ENCODE peak calls at places on chromosome 13, in eight cellular contexts. E is right lobe of liver, P is endodermal cell, H is GM06990, I is H1, Q is ovary, U is endothelial cell of umbilical vein, X is fibroblast of lung. G is an unnamed sample.

GRCh38 chr13:101545521-101545920 is 93.0 kb downstream of the ITGBL1 start:
- DNase-seq in X (peak; percentile 25), I (no peak), U (no peak), P (no peak), E (no peak), H (no peak), Q (no peak), G (no peak)

GRCh38 chr13:114038211-114038613 is 64.3 kb upstream of the C13orf46 start:
- DNase-seq in P (no peak), Q (no peak), I (no peak), X (no peak), U (no peak), H (no peak), E (no peak), G (no peak)

GRCh38 chr13:82597737-82598136 is 1284.5 kb downstream of the SLITRK1 start:
- DNase-seq in X (no peak), U (no peak), H (no peak), Q (no peak), E (no peak), P (peak; percentile 53), I (peak; percentile 47), G (no peak)

GRCh38 chr13:103157434-103158145 is 91.4 kb upstream of the SLC10A2 start:
- DNase-seq in E (no peak), P (no peak), X (no peak), I (no peak), Q (no peak), U (no peak), H (no peak), G (no peak)

GRCh38 chr13:39321578-39321977 is 281.4 kb downstream of the LHFPL6 start:
- DNase-seq in X (peak; percentile 87), H (no peak), P (no peak), I (no peak), U (no peak), E (no peak), Q (no peak), G (peak; percentile 79)

GRCh38 chr13:47611664-47612288 is 389.3 kb downstream of the SUCLA2 start:
- DNase-seq in P (no peak), H (no peak), E (no peak), Q (no peak), X (no peak), I (no peak), U (no peak), G (no peak)

GRCh38 chr13:65054277-65054676 is 2175.9 kb downstream of the PCDH9 start:
- DNase-seq in U (no peak), H (no peak), P (no peak), I (no peak), Q (no peak), X (no peak), E (no peak), G (no peak)

GRCh38 chr13:102774596-102775375 is 1.2 kb upstream of the TEX30 start:
- DNase-seq in H (no peak), I (no peak), P (no peak), E (no peak), U (no peak), X (no peak), Q (no peak), G (no peak)

GRCh38 chr13:63139277-63139676 is 1723.6 kb upstream of the PCDH20 start:
- DNase-seq in U (peak; percentile 42), X (no peak), H (no peak), I (no peak), P (no peak), Q (no peak), E (no peak), G (no peak)

GRCh38 chr13:44128522-44128921 is 245.1 kb upstream of the SERP2 start:
- DNase-seq in E (no peak), U (no peak), H (no peak), I (no peak), X (peak; percentile 40), P (no peak), Q (no peak), G (no peak)

GRCh38 chr13:50670847-50671542 is 172.5 kb downstream of the DLEU7 start:
- DNase-seq in E (no peak), I (no peak), Q (no peak), H (no peak), X (peak; percentile 15), P (peak; percentile 8), U (peak; percentile 58), G (no peak)

GRCh38 chr13:24086642-24087041 is 73.9 kb upstream of the SPATA13 start:
- DNase-seq in Q (peak; percentile 60), X (no peak), E (no peak), I (no peak), U (no peak), H (no peak), P (no peak), G (no peak)

GRCh38 chr13:94535775-94536174 is 56.3 kb upstream of the DCT start:
- DNase-seq in H (no peak), P (no peak), U (no peak), E (no peak), Q (no peak), X (no peak), I (no peak), G (no peak)

GRCh38 chr13:23790591-23791170 is 98.5 kb downstream of the MIPEP start:
- DNase-seq in U (no peak), H (no peak), P (no peak), X (peak; percentile 85), E (no peak), I (no peak), Q (no peak), G (peak; percentile 85)

GRCh38 chr13:35266412-35266811 is 210.1 kb downstream of the MAB21L1 start:
- DNase-seq in X (no peak), H (no peak), P (no peak), Q (no peak), E (no peak), U (no peak), I (no peak), G (no peak)

GRCh38 chr13:114099918-114100445 is 32.4 kb downstream of the RASA3 start:
- DNase-seq in E (peak; percentile 31), I (no peak), U (no peak), Q (no peak), P (peak; percentile 88), X (peak; percentile 63), H (no peak), G (peak; percentile 37)

GRCh38 chr13:31105856-31106255 is 55.8 kb downstream of the HSPH1 start:
- DNase-seq in H (no peak), Q (no peak), I (no peak), E (no peak), X (no peak), U (no peak), P (peak; percentile 13), G (no peak)
- H3K4me3 ChIP-seq in H (no peak overlapping the region), Q (no peak overlapping the region), I (no peak overlapping the region), E (no peak overlapping the region), X (no peak overlapping the region), U (no peak overlapping the region), P (no peak overlapping the region), G (no peak overlapping the region)

GRCh38 chr13:111076156-111077013 is 38.7 kb upstream of the ARHGEF7 start:
- DNase-seq in H (no peak), E (no peak), U (no peak), P (no peak), X (no peak), Q (no peak), I (no peak), G (no peak)
- TF ChIP-seq CTCF in H (no peak), E (no peak), U (no peak), P (peak; percentile 60), X (no peak), Q (no peak), I (peak; percentile 67), G (no peak)

GRCh38 chr13:28408235-28408848 is 86.6 kb downstream of the FLT1 start:
- DNase-seq in I (no peak), Q (no peak), X (no peak), H (no peak), P (no peak), E (peak; percentile 56), U (peak; percentile 100), G (peak; percentile 76)
- H3K4me3 ChIP-seq in I (no peak overlapping the region), Q (no peak overlapping the region), X (no peak overlapping the region), H (no peak overlapping the region), P (no peak overlapping the region), E (no peak overlapping the region), U (no peak overlapping the region), G (no peak overlapping the region)

DNA sequence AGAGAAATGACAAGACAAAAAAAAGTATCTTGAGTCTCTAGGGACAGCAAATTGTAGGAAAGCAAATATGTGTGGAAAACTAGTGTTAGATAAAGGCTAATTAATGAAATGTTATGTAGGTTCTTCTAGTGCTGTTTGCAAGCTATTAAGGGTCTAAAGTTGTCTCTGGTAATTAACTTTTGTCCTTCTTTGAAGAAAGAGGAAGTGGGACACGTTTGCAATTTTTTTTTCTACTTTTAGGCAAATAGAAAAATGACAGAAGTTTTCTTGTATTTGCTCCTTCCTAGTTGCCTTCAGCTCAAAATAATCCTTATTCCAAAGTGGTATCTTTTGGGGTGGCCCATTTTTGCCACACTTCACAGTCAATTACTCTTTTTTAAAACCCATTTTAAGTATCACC is 1877.7 kb upstream of the PRR20A start:
- DNase-seq in Q (no peak), H (no peak), E (no peak), P (no peak), U (no peak), X (no peak), I (no peak), G (no peak)
- TF ChIP-seq CTCF in Q (no peak), H (no peak), E (no peak), P (no peak), U (no peak), X (no peak), I (no peak), G (no peak)

DNA sequence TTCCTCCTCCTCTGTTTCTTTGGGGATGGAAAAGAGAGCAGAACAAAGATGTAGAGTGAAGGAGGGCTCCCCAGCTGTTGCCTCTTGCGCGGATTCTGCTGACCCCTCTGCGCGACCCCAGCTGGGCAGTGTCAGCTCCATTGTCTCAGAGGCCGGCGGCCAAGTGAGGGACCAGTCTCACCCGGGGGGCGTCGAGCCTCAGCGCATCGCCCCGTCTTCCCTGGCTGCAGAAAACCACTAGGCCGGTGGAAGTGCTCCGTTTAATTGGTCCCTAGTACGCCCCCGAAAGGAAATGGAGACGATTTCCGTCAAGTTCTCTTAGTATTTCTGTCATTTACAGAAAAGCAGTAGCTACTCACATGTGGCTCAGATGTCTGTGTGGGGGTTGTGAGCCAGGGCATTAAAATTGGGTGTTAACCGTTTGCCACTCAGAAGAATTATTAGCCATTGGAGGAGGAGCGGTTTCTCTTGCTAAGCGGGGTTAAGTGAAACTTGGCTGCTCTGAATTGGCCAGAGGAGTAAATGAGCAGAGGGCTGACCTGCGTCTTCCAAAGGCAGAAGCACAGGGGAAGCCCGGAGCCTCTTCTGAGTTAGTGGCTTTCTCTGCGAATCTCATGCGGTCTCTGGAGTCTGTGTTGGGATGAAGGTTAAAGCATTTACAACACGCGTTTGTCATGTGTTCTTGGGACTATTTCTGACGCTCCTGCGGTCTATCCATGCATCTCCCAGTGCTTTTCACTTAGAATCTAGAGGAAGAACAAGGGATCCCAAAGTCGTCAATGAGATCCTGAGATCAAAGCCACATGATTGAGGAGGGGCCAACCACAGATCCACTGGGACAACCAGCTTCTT is 132.8 kb upstream of the MYO16 start:
- DNase-seq in I (no peak), P (peak; percentile 78), H (no peak), U (no peak), Q (no peak), E (no peak), X (peak; percentile 16), G (peak; percentile 5)
- H3K4me3 ChIP-seq in I (peak overlapping the region; percentile 57), P (peak overlapping the region; percentile 69), H (no peak overlapping the region), U (no peak overlapping the region), Q (no peak overlapping the region), E (no peak overlapping the region), X (peak overlapping the region; percentile 14), G (no peak overlapping the region)

GRCh38 chr13:80870186-80870585 is 529.3 kb upstream of the SPRY2 start:
- DNase-seq in H (no peak), U (no peak), I (no peak), E (no peak), Q (no peak), P (no peak), X (no peak), G (no peak)
- TF ChIP-seq CTCF in H (no peak), U (no peak), I (no peak), E (no peak), Q (no peak), P (no peak), X (no peak), G (no peak)

G was measured in fibroblast of pulmonary artery.